ENCODE peak calls at places on chromosomes 5 and 9, in seven cellular contexts. G is neural progenitor cell, K is ovary, S is AG09309, Z is left ventricle myocardium inferior, L is lower lobe of right lung, Q is stomach. T is an unnamed sample.

GRCh38 chr9:20929276-20929675 is 102.2 kb downstream of the HACD4 start:
- DNase-seq in G (no peak), K (no peak), S (no peak), Z (no peak), L (no peak), Q (no peak), T (no peak)

GRCh38 chr9:69466151-69466550 is 141.1 kb downstream of the ENTREP1 start:
- DNase-seq in G (no peak), K (no peak), S (no peak), Z (no peak), L (no peak), Q (no peak), T (no peak)

GRCh38 chr5:140570058-140570457 is 5.4 kb downstream of the SLC35A4 start:
- DNase-seq in G (no peak), K (no peak), S (no peak), Z (no peak), L (no peak), Q (no peak), T (no peak)

GRCh38 chr9:15578719-15579118 is 25.9 kb downstream of the CCDC171 start:
- DNase-seq in G (no peak), K (no peak), S (no peak), Z (no peak), L (no peak), Q (no peak), T (no peak)

GRCh38 chr5:66710557-66710956 is 114.4 kb downstream of the MAST4 start:
- DNase-seq in G (no peak), K (peak), S (no peak), Z (no peak), L (no peak), Q (no peak), T (no peak)

GRCh38 chr9:124553738-124554137 is 46.5 kb upstream of the NR5A1 start:
- DNase-seq in G (no peak), K (no peak), S (peak), Z (no peak), L (no peak), Q (no peak), T (no peak)

GRCh38 chr5:31116466-31117031 is 76.9 kb upstream of the CDH6 start:
- DNase-seq in G (no peak), K (no peak), S (no peak), Z (no peak), L (no peak), Q (no peak), T (no peak)

GRCh38 chr9:75918909-75919308 is 28.4 kb downstream of the PCSK5 start:
- DNase-seq in G (no peak), K (no peak), S (no peak), Z (no peak), L (no peak), Q (no peak), T (no peak)

GRCh38 chr5:80516826-80517225 is 28.9 kb downstream of the FAM151B start:
- DNase-seq in G (no peak), K (no peak), S (peak), Z (no peak), L (no peak), Q (no peak), T (no peak)

GRCh38 chr9:81183763-81184162 is 505.6 kb downstream of the TLE1 start:
- DNase-seq in G (no peak), K (no peak), S (peak), Z (no peak), L (no peak), Q (no peak), T (no peak)

GRCh38 chr9:83299556-83299955 is 236.6 kb upstream of the RASEF start:
- DNase-seq in G (peak), K (no peak), S (no peak), Z (no peak), L (no peak), Q (no peak), T (no peak)

GRCh38 chr9:90773593-90773992 is 28.0 kb upstream of the SYK start:
- DNase-seq in G (peak), K (no peak), S (no peak), Z (no peak), L (no peak), Q (no peak), T (no peak)

GRCh38 chr9:130689937-130690700 is 3.5 kb upstream of the EXOSC2 start:
- DNase-seq in G (peak), K (peak), S (peak), Z (no peak), L (no peak), Q (peak), T (peak)

GRCh38 chr5:151104795-151105194 is 24.0 kb upstream of the TNIP1 start:
- DNase-seq in G (no peak), K (peak), S (peak), Z (peak), L (no peak), Q (no peak), T (no peak)

GRCh38 chr5:39058984-39059565 is 15.1 kb downstream of the RICTOR start:
- DNase-seq in G (no peak), K (no peak), S (no peak), Z (no peak), L (no peak), Q (no peak), T (no peak)

DNA sequence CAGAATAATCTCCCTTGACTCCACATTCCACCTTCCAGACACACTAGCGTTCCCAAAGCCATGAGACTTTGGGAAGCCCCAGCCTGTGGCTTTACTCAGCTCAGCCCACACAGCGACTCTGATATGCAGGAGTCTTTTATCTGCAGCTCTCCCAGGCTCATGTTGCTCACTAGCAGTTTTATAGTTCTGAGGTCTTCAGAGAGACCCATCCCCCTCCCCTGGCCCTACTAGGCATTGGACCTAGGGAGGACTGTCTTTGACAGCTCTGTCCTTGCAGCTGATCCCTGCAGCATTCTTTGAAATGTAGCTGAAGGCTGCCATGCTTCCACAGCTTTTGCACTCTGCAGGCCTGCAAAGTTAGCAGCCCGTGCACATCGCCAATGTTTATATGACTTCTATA is 19.9 kb upstream of the CYLC2 start:
- DNase-seq in G (no peak), K (no peak), S (no peak), Z (no peak), L (no peak), Q (no peak), T (no peak)
- TF ChIP-seq CTCF in G (no peak), K (no peak), S (no peak), Z (no peak), L (no peak), Q (no peak), T (no peak)

GRCh38 chr9:88897081-88897480 is 94.2 kb upstream of the S1PR3 start:
- DNase-seq in G (no peak), K (no peak), S (no peak), Z (no peak), L (no peak), Q (no peak), T (no peak)
- TF ChIP-seq CTCF in G (no peak), K (no peak), S (no peak), Z (no peak), L (no peak), Q (no peak), T (no peak)

DNA sequence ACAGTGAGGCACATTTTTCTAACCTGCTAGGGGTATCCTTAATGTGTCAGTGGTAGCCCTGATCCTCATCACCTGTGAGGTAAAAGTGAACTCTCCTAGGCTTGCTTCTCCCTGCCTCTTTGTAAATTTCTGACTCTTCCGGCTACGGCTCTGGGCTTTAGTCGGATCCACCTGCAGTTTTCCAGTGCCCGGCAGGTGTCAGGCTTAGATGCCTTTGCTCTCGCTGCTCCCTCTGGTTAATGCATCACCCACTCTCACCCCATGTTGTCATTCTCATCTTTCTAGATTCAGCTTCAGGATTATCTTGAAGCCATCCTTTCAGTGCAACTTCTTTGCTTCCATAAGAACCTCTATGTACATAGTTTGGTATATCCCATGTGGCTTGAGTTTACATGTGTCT is 3.6 kb downstream of the CEP78 start:
- DNase-seq in G (peak), K (peak), S (no peak), Z (no peak), L (no peak), Q (peak), T (no peak)
- TF ChIP-seq CTCF in G (peak), K (no peak), S (no peak), Z (peak), L (peak), Q (peak), T (no peak)

DNA sequence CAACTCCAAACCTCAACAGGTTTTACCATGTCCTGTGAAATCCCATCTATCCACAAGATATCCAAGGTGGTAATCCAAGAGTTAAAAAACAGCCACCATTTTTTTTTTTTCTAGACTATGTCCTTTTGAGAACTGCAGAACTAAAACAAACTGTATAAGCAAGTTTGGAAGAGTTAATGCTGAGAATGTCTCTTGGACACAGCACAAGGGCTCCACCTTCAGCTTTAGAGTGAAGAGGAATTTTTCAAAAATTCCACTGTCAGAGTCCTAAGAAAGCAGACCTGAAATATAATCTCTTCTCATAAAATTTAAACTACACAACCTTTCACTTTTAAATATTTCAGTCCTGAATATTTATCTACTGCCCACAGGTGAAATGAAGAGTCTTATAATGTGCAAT is 167.8 kb upstream of the CCNG1 start:
- DNase-seq in G (peak), K (no peak), S (no peak), Z (no peak), L (no peak), Q (no peak), T (no peak)
- TF ChIP-seq CTCF in G (peak), K (no peak), S (no peak), Z (no peak), L (no peak), Q (no peak), T (peak)